ENCODE peak calls at places on chromosomes 13 and 19, in eight cellular contexts. T, C, H, I, Q, G, M and R are unnamed samples.
A peak's percentile ranks its signal among the peaks of the same experiment; 100 is the strongest.

GRCh38 chr13:27379126-27379525 is 45.3 kb upstream of the GTF3A start:
- DNase-seq in T (no peak), C (no peak), H (no peak), I (no peak), Q (no peak), G (no peak), M (no peak), R (no peak)

GRCh38 chr13:96475103-96475502 is 385.2 kb downstream of the HS6ST3 start:
- DNase-seq in T (no peak), C (no peak), H (no peak), I (no peak), Q (no peak), G (no peak), M (no peak), R (no peak)

GRCh38 chr13:37059136-37059847 is at the start of gene SUPT20H:
- DNase-seq in T (peak; percentile 90), C (peak; percentile 96), H (peak; percentile 89), I (peak; percentile 70), Q (peak; percentile 96), G (peak; percentile 93), M (peak; percentile 42), R (peak; percentile 93)

GRCh38 chr13:49840266-49840665 is 47.8 kb upstream of the KPNA3 start:
- DNase-seq in T (no peak), C (no peak), H (no peak), I (no peak), Q (no peak), G (peak; percentile 27), M (no peak), R (no peak)

GRCh38 chr19:10961073-10961762 is 388 bp downstream of the SMARCA4 start:
- DNase-seq in T (peak; percentile 69), C (no peak), H (peak; percentile 43), I (no peak), Q (peak; percentile 36), G (peak; percentile 91), M (no peak), R (no peak)

GRCh38 chr19:18587962-18588610 is 512 bp upstream of the REX1BD start:
- DNase-seq in T (no peak), C (no peak), H (no peak), I (no peak), Q (no peak), G (no peak), M (no peak), R (no peak)

GRCh38 chr13:92602560-92602959 is 624.0 kb upstream of the GPC6 start:
- DNase-seq in T (no peak), C (no peak), H (no peak), I (no peak), Q (no peak), G (no peak), M (no peak), R (no peak)

GRCh38 chr19:6087074-6087506 is 23.2 kb downstream of the RFX2 start:
- DNase-seq in T (no peak), C (no peak), H (peak; percentile 49), I (no peak), Q (no peak), G (no peak), M (no peak), R (peak; percentile 83)

GRCh38 chr13:72221276-72221962 is 354.4 kb upstream of the DACH1 start:
- DNase-seq in T (no peak), C (no peak), H (no peak), I (no peak), Q (peak; percentile 11), G (peak; percentile 81), M (no peak), R (no peak)

GRCh38 chr19:51743405-51743804 is 8.3 kb downstream of the FPR1 start:
- DNase-seq in T (no peak), C (no peak), H (no peak), I (no peak), Q (no peak), G (no peak), M (no peak), R (no peak)

GRCh38 chr13:94435604-94436226 is 43.8 kb downstream of the DCT start:
- DNase-seq in T (no peak), C (no peak), H (peak; percentile 43), I (no peak), Q (no peak), G (peak; percentile 66), M (peak; percentile 31), R (peak; percentile 77)

GRCh38 chr19:10462557-10462956 is 40.6 kb downstream of the KEAP1 start:
- DNase-seq in T (no peak), C (no peak), H (no peak), I (no peak), Q (no peak), G (no peak), M (no peak), R (no peak)

GRCh38 chr19:5005096-5005495 is 36.2 kb downstream of the KDM4B start:
- DNase-seq in T (no peak), C (no peak), H (no peak), I (no peak), Q (no peak), G (no peak), M (no peak), R (no peak)

GRCh38 chr19:46815833-46816627 is 27.6 kb upstream of the SLC1A5 start:
- DNase-seq in T (no peak), C (no peak), H (no peak), I (no peak), Q (no peak), G (no peak), M (no peak), R (no peak)

GRCh38 chr19:29841559-29842367 is 30.0 kb downstream of the CCNE1 start:
- DNase-seq in T (no peak), C (no peak), H (no peak), I (peak; percentile 88), Q (no peak), G (peak; percentile 67), M (no peak), R (peak; percentile 4)

GRCh38 chr13:21625366-21625765 is 21.4 kb upstream of the MICU2 start:
- DNase-seq in T (no peak), C (no peak), H (peak; percentile 10), I (no peak), Q (no peak), G (peak; percentile 41), M (no peak), R (peak; percentile 38)

GRCh38 chr19:7373862-7374261 is 25.1 kb downstream of the ARHGEF18 start:
- DNase-seq in T (no peak), C (no peak), H (no peak), I (peak; percentile 58), Q (no peak), G (no peak), M (no peak), R (no peak)

GRCh38 chr13:110625771-110626321 is 10.5 kb downstream of the NAXD start:
- DNase-seq in T (no peak), C (no peak), H (no peak), I (no peak), Q (no peak), G (no peak), M (no peak), R (no peak)

GRCh38 chr19:19120308-19121156 is 17.7 kb downstream of the TMEM161A start:
- DNase-seq in T (peak; percentile 40), C (no peak), H (peak; percentile 30), I (peak; percentile 50), Q (peak; percentile 75), G (peak; percentile 99), M (no peak), R (no peak)

GRCh38 chr13:72151241-72151640 is 284.2 kb upstream of the DACH1 start:
- DNase-seq in T (no peak), C (no peak), H (no peak), I (no peak), Q (no peak), G (no peak), M (no peak), R (peak; percentile 10)

GRCh38 chr19:45506991-45507863 is at the start of gene VASP:
- DNase-seq in T (peak; percentile 89), C (peak; percentile 94), H (peak; percentile 86), I (peak; percentile 82), Q (peak; percentile 85), G (peak; percentile 72), M (no peak), R (peak; percentile 44)

GRCh38 chr19:38564981-38565685 is 52.6 kb downstream of the MAP4K1 start:
- DNase-seq in T (no peak), C (peak; percentile 24), H (peak; percentile 45), I (no peak), Q (peak; percentile 20), G (peak; percentile 82), M (no peak), R (no peak)

GRCh38 chr13:19020988-19021387 is 160.6 kb downstream of the TUBA3C start:
- DNase-seq in T (no peak), C (no peak), H (no peak), I (no peak), Q (no peak), G (no peak), M (no peak), R (no peak)

GRCh38 chr13:110132178-110132975 is 174.6 kb downstream of the COL4A1 start:
- DNase-seq in T (no peak), C (no peak), H (no peak), I (no peak), Q (no peak), G (no peak), M (no peak), R (peak; percentile 84)

GRCh38 chr19:1470864-1471513 is 8.0 kb downstream of the C19orf25 start:
- DNase-seq in T (no peak), C (no peak), H (no peak), I (no peak), Q (no peak), G (peak; percentile 78), M (no peak), R (no peak)

GRCh38 chr19:47778954-47779351 is 450 bp downstream of the SELENOW start:
- DNase-seq in T (peak; percentile 69), C (peak; percentile 26), H (no peak), I (no peak), Q (peak; percentile 55), G (peak; percentile 29), M (no peak), R (no peak)

GRCh38 chr13:76014618-76015315 is 378.6 kb downstream of the LMO7 start:
- DNase-seq in T (peak; percentile 13), C (no peak), H (no peak), I (no peak), Q (no peak), G (no peak), M (no peak), R (no peak)

GRCh38 chr19:41991025-41991424 is 3.0 kb downstream of the ATP1A3 start:
- DNase-seq in T (no peak), C (no peak), H (no peak), I (no peak), Q (peak; percentile 54), G (no peak), M (no peak), R (no peak)

GRCh38 chr13:95146486-95146885 is 154.8 kb downstream of the ABCC4 start:
- DNase-seq in T (no peak), C (no peak), H (no peak), I (no peak), Q (no peak), G (no peak), M (peak; percentile 29), R (no peak)

GRCh38 chr19:9171393-9171991 is 7.3 kb upstream of the OR7D2 start:
- DNase-seq in T (no peak), C (no peak), H (no peak), I (no peak), Q (no peak), G (no peak), M (no peak), R (no peak)

GRCh38 chr19:12330340-12330739 is 3.1 kb downstream of the ZNF563 start:
- DNase-seq in T (no peak), C (no peak), H (no peak), I (no peak), Q (no peak), G (no peak), M (no peak), R (no peak)

GRCh38 chr13:75749407-75749806 is 113.3 kb downstream of the LMO7 start:
- DNase-seq in T (no peak), C (no peak), H (no peak), I (no peak), Q (peak; percentile 16), G (peak; percentile 10), M (peak; percentile 40), R (no peak)

GRCh38 chr19:6221220-6221877 is 58.4 kb downstream of the MLLT1 start:
- DNase-seq in T (no peak), C (no peak), H (no peak), I (no peak), Q (no peak), G (no peak), M (no peak), R (no peak)

GRCh38 chr19:55683449-55684261 is 8.6 kb downstream of the EPN1 start:
- DNase-seq in T (no peak), C (no peak), H (no peak), I (no peak), Q (peak; percentile 6), G (no peak), M (no peak), R (no peak)